ENCODE peak calls at places on chromosomes 16 and 17, in four cellular contexts. Y is foreskin fibroblast, H is H54, Z is BE2C. J is an unnamed sample.

GRCh38 chr17:57120814-57121213 is 35.8 kb downstream of the AKAP1 start:
- DNase-seq in Y (no peak), H (no peak), Z (no peak), J (no peak)

GRCh38 chr17:3528604-3529511 is 28.8 kb downstream of the TRPV3 start:
- DNase-seq in H (peak; percentile 81), Y (peak; percentile 32), Z (no peak), J (no peak)

GRCh38 chr17:68383443-68384321 is 73.6 kb downstream of the WIPI1 start:
- DNase-seq in H (no peak), Y (peak; percentile 89), Z (no peak), J (peak; percentile 99)

GRCh38 chr16:57260294-57260929 is 15.4 kb downstream of the ARL2BP start:
- DNase-seq in Y (peak; percentile 77), H (peak; percentile 63), Z (no peak), J (peak; percentile 93)

GRCh38 chr16:70250748-70251650 is 741 bp downstream of the EXOSC6 start:
- DNase-seq in Y (peak; percentile 72), H (peak; percentile 49), Z (peak; percentile 55), J (peak; percentile 25)

GRCh38 chr16:4058386-4058785 is 57.9 kb downstream of the ADCY9 start:
- DNase-seq in Z (no peak), H (no peak), Y (peak; percentile 49), J (no peak)

GRCh38 chr17:42275527-42276358 is 448 bp downstream of the STAT5B start:
- DNase-seq in Y (peak; percentile 43), Z (no peak), H (no peak), J (no peak)

GRCh38 chr16:68402748-68403040 is 45.6 kb downstream of the SMPD3 start:
- DNase-seq in Y (no peak), Z (no peak), H (no peak), J (no peak)

GRCh38 chr16:87881327-87882200 is 12.3 kb upstream of the SLC7A5 start:
- DNase-seq in H (no peak), Y (no peak), Z (no peak), J (no peak)

GRCh38 chr17:73170324-73170723 is 5.5 kb downstream of the SSTR2 start:
- DNase-seq in H (no peak), Y (no peak), Z (no peak), J (no peak)

GRCh38 chr16:67009158-67009557 is 19.8 kb upstream of the CBFB start:
- DNase-seq in Z (no peak), H (no peak), Y (no peak), J (no peak)

GRCh38 chr16:78897299-78897698 is 703.2 kb downstream of the MAF start:
- DNase-seq in Z (no peak), H (no peak), Y (no peak), J (no peak)

GRCh38 chr17:50469671-50470305 is 1.1 kb upstream of the CHAD start:
- DNase-seq in H (no peak), Y (no peak), Z (no peak), J (no peak)

GRCh38 chr17:30323895-30324319 is 9.9 kb downstream of the TMIGD1 start:
- DNase-seq in Z (no peak), H (no peak), Y (peak; percentile 64), J (no peak)